ENCODE peak calls at places on chromosomes 2 and 18, in eight cellular contexts. Y is body of pancreas; X is IMR-90; P is transverse colon; Z is PC-3; F is CD4-positive, alpha-beta memory T cell; Q is neuronal stem cell; S is uterus. J is an unnamed sample. For H3K27me3, the result is how much of the 10 kb centered on the place peaks cover.

GRCh38 chr18:13395577-13395976 is 177.0 kb downstream of the LDLRAD4 start:
- DNase-seq in P (no peak), X (no peak), Q (no peak), S (no peak), Z (no peak), F (no peak), Y (no peak), J (no peak)

GRCh38 chr2:240111253-240111652 is 24.9 kb downstream of the COPS9 start:
- DNase-seq in F (no peak), S (no peak), P (no peak), Y (no peak), X (peak), Z (no peak), Q (no peak), J (peak)

GRCh38 chr2:237693281-237694039 is 66.1 kb downstream of the LRRFIP1 start:
- DNase-seq in Q (no peak), S (no peak), Z (peak), Y (no peak), X (peak), P (peak), F (peak), J (no peak)

GRCh38 chr18:78780719-78781600 is 198.7 kb upstream of the SALL3 start:
- DNase-seq in X (no peak), Z (no peak), P (no peak), Y (peak), F (no peak), Q (no peak), S (no peak), J (no peak)

GRCh38 chr2:33395660-33396249 is 80.7 kb upstream of the RASGRP3 start:
- DNase-seq in Q (no peak), Z (peak), P (peak), S (peak), Y (peak), X (peak), F (no peak), J (peak)

GRCh38 chr2:62305421-62306176 is 109.7 kb downstream of the B3GNT2 start:
- DNase-seq in Z (no peak), F (peak), Q (no peak), S (no peak), Y (no peak), P (no peak), X (no peak), J (peak)

GRCh38 chr2:84965827-84966226 is 5.1 kb upstream of the KCMF1 start:
- DNase-seq in X (no peak), F (no peak), Y (no peak), Q (no peak), P (no peak), Z (no peak), S (no peak), J (no peak)

GRCh38 chr2:25276569-25277465 is 64.9 kb downstream of the DNMT3A start:
- DNase-seq in P (peak), Y (peak), Z (no peak), F (peak), X (no peak), S (peak), Q (no peak), J (peak)

GRCh38 chr2:28348149-28348567 is 44.5 kb upstream of the FOSL2 start:
- DNase-seq in X (no peak), Z (no peak), S (no peak), Q (no peak), Y (no peak), P (no peak), F (peak), J (no peak)

GRCh38 chr2:101145406-101145805 is 5.8 kb downstream of the TBC1D8 start:
- DNase-seq in F (no peak), Z (peak), P (no peak), Y (no peak), Q (no peak), S (no peak), X (no peak), J (peak)

GRCh38 chr2:2057125-2057721 is 273.9 kb downstream of the MYT1L start:
- DNase-seq in Q (no peak), S (peak), Z (peak), P (peak), X (no peak), Y (peak), F (peak), J (no peak)

GRCh38 chr2:159053186-159054031 is 85.0 kb downstream of the TANC1 start:
- DNase-seq in Y (no peak), Z (no peak), Q (no peak), X (peak), F (no peak), P (no peak), S (no peak), J (no peak)

GRCh38 chr2:86015699-86016098 is 90.0 kb downstream of the POLR1A start:
- DNase-seq in S (no peak), X (no peak), P (no peak), Y (no peak), F (no peak), Q (no peak), Z (no peak), J (no peak)

GRCh38 chr18:34631071-34631470 is 79.0 kb upstream of the DTNA start:
- DNase-seq in F (no peak), Z (no peak), X (no peak), P (no peak), S (no peak), Y (no peak), Q (no peak), J (no peak)

GRCh38 chr18:63365909-63366269 is 1.1 kb downstream of the KDSR start:
- DNase-seq in P (peak), Y (no peak), S (no peak), Q (peak), Z (peak), F (no peak), X (peak), J (peak)

GRCh38 chr2:240412975-240413812 is 22.3 kb upstream of the GPC1 start:
- DNase-seq in X (no peak), P (no peak), Y (peak), Q (no peak), Z (no peak), S (peak), F (no peak), J (no peak)

GRCh38 chr2:1486670-1487069 is 73.4 kb downstream of the TPO start:
- DNase-seq in X (no peak), Y (no peak), Q (no peak), F (no peak), Z (no peak), P (no peak), S (no peak), J (no peak)

GRCh38 chr18:58754544-58755068 is 83.3 kb downstream of the MALT1 start:
- DNase-seq in Y (no peak), S (no peak), Q (no peak), P (peak), X (no peak), F (no peak), Z (no peak), J (no peak)

GRCh38 chr2:205746408-205746785 is 64.1 kb downstream of the NRP2 start:
- DNase-seq in F (no peak), P (peak), Y (no peak), Q (no peak), Z (peak), S (no peak), X (no peak), J (no peak)

GRCh38 chr18:79245517-79246001 is 150.2 kb upstream of the NFATC1 start:
- DNase-seq in X (no peak), P (peak), Q (no peak), F (peak), S (no peak), Z (peak), Y (no peak), J (no peak)

GRCh38 chr2:25194576-25195122 is 26.3 kb upstream of the POMC start:
- DNase-seq in F (no peak), Y (peak), S (no peak), P (no peak), Z (no peak), X (no peak), Q (no peak), J (no peak)

GRCh38 chr2:105629634-105630033 is 115.1 kb upstream of the NCK2 start:
- DNase-seq in X (no peak), Y (no peak), S (no peak), F (no peak), P (no peak), Z (no peak), Q (no peak), J (no peak)

GRCh38 chr18:23967321-23968089 is 47.0 kb upstream of the TTC39C start:
- DNase-seq in Q (no peak), Z (no peak), F (peak), P (no peak), Y (no peak), S (no peak), X (no peak), J (no peak)

GRCh38 chr2:167411367-167411766 is 523.1 kb downstream of the XIRP2 start:
- DNase-seq in F (no peak), Y (no peak), P (no peak), Z (peak), Q (no peak), S (no peak), X (no peak), J (peak)

GRCh38 chr2:25567406-25567805 is 106.0 kb downstream of the DTNB start:
- DNase-seq in Z (peak), X (peak), F (no peak), Q (no peak), P (no peak), S (no peak), Y (no peak), J (peak)

GRCh38 chr2:186480991-186481390 is 5.1 kb upstream of the ZC3H15 start:
- DNase-seq in Z (no peak), X (no peak), F (no peak), Q (no peak), S (no peak), P (no peak), Y (no peak), J (no peak)

GRCh38 chr2:166361351-166362153 is 14.2 kb downstream of the SCN9A start:
- DNase-seq in Y (no peak), Q (no peak), P (no peak), Z (peak), X (peak), S (no peak), F (no peak), J (peak)

GRCh38 chr2:218202266-218202665 is 14.7 kb upstream of the ARPC2 start:
- DNase-seq in P (no peak), S (no peak), Y (no peak), X (no peak), F (no peak), Z (no peak), Q (no peak), J (no peak)

GRCh38 chr2:120203341-120204021 is 19.7 kb downstream of the TMEM185B start:
- DNase-seq in F (no peak), P (no peak), Z (no peak), S (no peak), Q (no peak), Y (no peak), X (no peak), J (no peak)

GRCh38 chr18:9659499-9660387 is 45.4 kb upstream of the PPP4R1 start:
- DNase-seq in Z (no peak), P (no peak), F (no peak), Q (no peak), S (no peak), Y (no peak), X (no peak), J (no peak)

GRCh38 chr2:236661064-236661761 is 91.6 kb downstream of the ACKR3 start:
- DNase-seq in P (no peak), X (peak), Y (no peak), F (no peak), Z (peak), S (no peak), Q (peak), J (no peak)

GRCh38 chr18:36458306-36458705 is 160.8 kb downstream of the FHOD3 start:
- DNase-seq in Z (no peak), S (no peak), F (no peak), P (no peak), X (no peak), Y (no peak), Q (no peak), J (no peak)

GRCh38 chr2:226995625-226996041 is 159.8 kb downstream of the RHBDD1 start:
- DNase-seq in Z (peak), P (peak), X (peak), S (no peak), F (no peak), Y (peak), Q (no peak), J (no peak)

GRCh38 chr2:48425402-48425801 is 104.6 kb upstream of the STON1 start:
- DNase-seq in F (no peak), Y (no peak), Z (no peak), S (no peak), P (no peak), Q (no peak), X (no peak), J (no peak)
- H3K27me3 ChIP-seq in F (under half), Y (under half), Z (under half), S (under half), P (under half), Q (under half), X (under half), J (under half)

GRCh38 chr2:241505086-241505780 is 3.2 kb downstream of the STK25 start:
- DNase-seq in S (no peak), F (no peak), P (no peak), X (no peak), Z (no peak), Q (no peak), Y (no peak), J (no peak)
- H3K27me3 ChIP-seq in S (under half), F (under half), P (under half), X (under half), Z (under half), Q (under half), Y (under half), J (under half)

GRCh38 chr2:161417428-161418274 is 1.6 kb downstream of the TBR1 start:
- DNase-seq in Y (no peak), P (no peak), S (no peak), Z (no peak), Q (peak), X (no peak), F (no peak), J (no peak)
- H3K27me3 ChIP-seq in Y (under half), P (half or more), S (half or more), Z (under half), Q (under half), X (half or more), F (half or more), J (half or more)

DNA sequence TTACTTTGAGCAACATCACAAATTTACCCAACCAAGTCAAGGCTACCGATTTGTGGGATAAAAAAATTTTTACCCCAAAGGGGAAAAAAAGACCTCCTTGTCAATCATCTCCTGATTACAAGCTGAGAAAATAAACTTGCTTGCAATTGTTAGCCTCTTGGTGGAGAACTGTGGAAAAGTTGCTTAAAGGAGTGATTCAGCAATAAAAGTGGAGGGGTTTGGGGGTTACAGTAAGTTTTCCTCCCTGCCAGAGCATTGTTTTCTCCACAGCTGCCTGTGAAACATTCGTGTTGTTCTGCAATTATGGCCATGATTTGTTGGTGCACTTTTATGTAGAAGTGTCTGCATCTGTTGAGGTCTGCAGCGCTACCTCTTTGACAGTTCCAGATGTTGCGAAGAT is 82.6 kb downstream of the EN1 start:
- DNase-seq in Z (no peak), Y (no peak), X (no peak), Q (no peak), P (no peak), F (no peak), S (no peak), J (no peak)
- H3K27me3 ChIP-seq in Z (under half), Y (under half), X (under half), Q (under half), P (under half), F (under half), S (under half), J (under half)

J was measured in cardiac muscle cell.